ENCODE peak calls at places on chromosomes 5 and 9, in four cellular contexts. One of them, this sample, is unnamed.

GRCh38 chr5:111563041-111563822 is 50.9 kb upstream of the STARD4 start:
- DNase-seq in H1: no peak
- DNase-seq in IMR-90: peak; percentile 90
- DNase-seq in H9: no peak
- DNase-seq in this sample: no peak

GRCh38 chr5:104793452-104794120 is 1231.0 kb upstream of the NUDT12 start:
- DNase-seq in H9: no peak
- DNase-seq in IMR-90: no peak
- DNase-seq in H1: no peak
- DNase-seq in this sample: peak; percentile 61

GRCh38 chr5:84274585-84275468 is 109.9 kb downstream of the EDIL3 start:
- DNase-seq in IMR-90: peak; percentile 28
- DNase-seq in H1: no peak
- DNase-seq in H9: no peak
- DNase-seq in this sample: peak; percentile 48

GRCh38 chr5:34504967-34505366 is 151.2 kb upstream of the RAI14 start:
- DNase-seq in H9: no peak
- DNase-seq in H1: no peak
- DNase-seq in IMR-90: no peak
- DNase-seq in this sample: no peak

GRCh38 chr5:109692852-109693251 is 3.1 kb downstream of the MAN2A1 start:
- DNase-seq in H1: no peak
- DNase-seq in IMR-90: no peak
- DNase-seq in H9: no peak
- DNase-seq in this sample: no peak

GRCh38 chr9:36337865-36338264 is 62.2 kb downstream of the RNF38 start:
- DNase-seq in IMR-90: no peak
- DNase-seq in H9: no peak
- DNase-seq in H1: no peak
- DNase-seq in this sample: no peak

GRCh38 chr9:121085661-121086060 is 10.9 kb downstream of the CNTRL start:
- DNase-seq in H9: no peak
- DNase-seq in IMR-90: peak; percentile 61
- DNase-seq in H1: no peak
- DNase-seq in this sample: no peak

GRCh38 chr5:66963559-66963971 is 233.0 kb downstream of the CD180 start:
- DNase-seq in H9: peak; percentile 73
- DNase-seq in H1: peak; percentile 34
- DNase-seq in IMR-90: peak; percentile 40
- DNase-seq in this sample: peak; percentile 96

GRCh38 chr5:61052870-61053269 is 107.9 kb downstream of the NDUFAF2 start:
- DNase-seq in H1: no peak
- DNase-seq in H9: no peak
- DNase-seq in IMR-90: peak; percentile 91
- DNase-seq in this sample: peak; percentile 74

GRCh38 chr5:83313431-83313830 is 158.1 kb upstream of the VCAN start:
- DNase-seq in H1: no peak
- DNase-seq in IMR-90: peak; percentile 57
- DNase-seq in H9: no peak
- DNase-seq in this sample: no peak

GRCh38 chr5:65191554-65192126 is 290.1 kb downstream of the ADAMTS6 start:
- DNase-seq in H9: no peak
- DNase-seq in H1: no peak
- DNase-seq in IMR-90: no peak
- DNase-seq in this sample: no peak

GRCh38 chr5:61277190-61277589 is 54.9 kb upstream of the ZSWIM6 start:
- DNase-seq in H9: peak; percentile 52
- DNase-seq in IMR-90: peak; percentile 64
- DNase-seq in H1: no peak
- DNase-seq in this sample: peak; percentile 78

GRCh38 chr5:138975098-138975847 is 100.1 kb upstream of the LRRTM2 start:
- DNase-seq in H9: no peak
- DNase-seq in H1: no peak
- DNase-seq in IMR-90: peak; percentile 84
- DNase-seq in this sample: no peak

GRCh38 chr5:124697912-124698690 is 48.3 kb downstream of the ZNF608 start:
- DNase-seq in IMR-90: peak; percentile 32
- DNase-seq in H9: no peak
- DNase-seq in H1: no peak
- DNase-seq in this sample: no peak

GRCh38 chr5:171092194-171092593 is 216.9 kb upstream of the TLX3 start:
- DNase-seq in IMR-90: peak; percentile 68
- DNase-seq in H9: no peak
- DNase-seq in H1: no peak
- DNase-seq in this sample: peak; percentile 10

GRCh38 chr5:93497101-93497500 is 83.9 kb downstream of the NR2F1-AS1 start:
- DNase-seq in H1: no peak
- DNase-seq in H9: no peak
- DNase-seq in IMR-90: peak; percentile 83
- DNase-seq in this sample: no peak

GRCh38 chr5:83443539-83443938 is 28.0 kb upstream of the VCAN start:
- DNase-seq in IMR-90: peak; percentile 58
- DNase-seq in H9: no peak
- DNase-seq in H1: no peak
- DNase-seq in this sample: no peak

GRCh38 chr9:69412741-69413150 is 87.7 kb downstream of the ENTREP1 start:
- DNase-seq in H9: peak; percentile 94
- DNase-seq in H1: peak; percentile 70
- DNase-seq in IMR-90: peak; percentile 52
- DNase-seq in this sample: peak; percentile 93

GRCh38 chr9:98375138-98375726 is 119.8 kb upstream of the TBC1D2 start:
- DNase-seq in H1: no peak
- DNase-seq in IMR-90: peak; percentile 93
- DNase-seq in H9: no peak
- DNase-seq in this sample: peak; percentile 95

GRCh38 chr5:177455036-177455660 is 8.5 kb downstream of the PRR7 start:
- DNase-seq in IMR-90: peak; percentile 57
- DNase-seq in H1: no peak
- DNase-seq in H9: peak; percentile 93
- DNase-seq in this sample: peak; percentile 90

DNA sequence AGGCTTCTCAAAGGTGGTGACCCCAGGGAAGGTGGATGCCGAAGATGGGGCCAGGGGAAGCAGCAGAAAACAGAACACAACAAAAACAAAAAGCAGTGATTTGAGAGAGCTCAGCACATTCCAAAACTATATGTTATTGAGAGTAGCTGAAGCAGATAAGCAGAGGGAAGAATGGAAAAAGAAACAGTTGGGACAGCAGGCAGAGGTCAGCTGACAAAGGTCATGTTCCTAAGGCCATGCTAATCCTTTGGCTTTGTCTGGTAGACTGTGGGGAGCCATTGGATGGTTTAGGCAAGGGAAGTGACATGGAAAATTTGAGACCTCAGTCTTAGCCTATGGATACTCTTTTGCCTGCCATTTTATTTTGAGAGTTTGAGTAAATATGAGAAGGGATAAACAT is 14.5 kb downstream of the DMGDH start:
- DNase-seq in H9: no peak
- DNase-seq in IMR-90: no peak
- DNase-seq in H1: no peak
- DNase-seq in this sample: no peak
- H3K56ac ChIP-seq in H9: no peak overlapping the region
- H3K56ac ChIP-seq in IMR-90: no peak overlapping the region
- H3K56ac ChIP-seq in H1: no peak overlapping the region
- H3K56ac ChIP-seq in this sample: no peak overlapping the region

DNA sequence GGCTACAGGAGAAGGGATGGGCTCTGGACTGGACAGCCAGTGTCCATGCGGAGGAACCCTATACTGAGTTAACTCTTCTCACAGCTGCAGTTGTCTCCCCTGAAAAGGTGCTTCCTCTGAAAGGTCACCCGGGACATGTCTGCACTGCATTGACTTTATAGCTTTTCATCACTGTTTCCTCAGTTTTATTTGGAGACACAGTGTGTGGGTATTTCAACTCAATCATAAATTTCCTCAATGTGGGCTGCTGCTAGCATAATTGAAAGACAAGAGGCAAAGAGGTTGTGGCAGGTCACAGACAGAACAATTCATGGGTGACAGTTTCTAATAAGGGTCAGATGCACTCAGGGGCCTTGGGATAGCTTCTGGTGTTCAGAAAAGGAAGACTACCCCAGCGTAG is 336.8 kb downstream of the KDM4C start:
- DNase-seq in H1: no peak
- DNase-seq in IMR-90: no peak
- DNase-seq in H9: no peak
- DNase-seq in this sample: no peak
- H4K5ac ChIP-seq in H1: no peak overlapping the region
- H4K5ac ChIP-seq in IMR-90: no peak overlapping the region
- H4K5ac ChIP-seq in H9: no peak overlapping the region
- H4K5ac ChIP-seq in this sample: no peak overlapping the region

DNA sequence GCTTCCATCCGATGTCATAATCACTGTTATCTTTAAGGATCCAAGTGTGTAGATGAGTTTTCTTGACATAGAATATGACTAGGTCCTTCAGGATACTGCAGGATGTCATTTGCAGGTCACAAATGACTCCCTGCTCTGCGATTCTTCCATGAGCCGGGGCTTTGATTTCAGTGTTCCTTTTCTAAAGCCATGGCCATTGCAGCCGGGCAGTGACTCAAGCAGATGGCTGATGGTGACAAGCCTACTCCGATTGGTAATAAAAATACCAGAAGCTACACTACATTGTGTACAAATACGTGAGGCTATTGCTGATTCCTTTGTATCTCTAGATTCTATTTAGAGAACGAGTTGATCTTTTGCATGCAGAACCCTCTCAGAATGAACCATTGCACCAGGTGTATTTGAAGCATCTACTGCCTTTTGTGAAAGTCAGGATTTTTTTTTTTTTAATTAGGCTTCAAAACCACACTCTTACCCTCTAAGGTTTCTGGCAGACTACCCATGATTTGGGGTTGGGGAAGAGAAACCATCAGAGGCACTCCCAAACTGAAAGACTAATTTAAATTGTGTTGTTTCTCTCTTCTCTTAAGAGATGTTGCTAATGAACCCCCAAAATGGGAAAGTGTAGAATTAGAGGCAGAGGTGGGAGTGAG is 271.0 kb upstream of the ADRA1B start:
- DNase-seq in H1: no peak
- DNase-seq in H9: no peak
- DNase-seq in IMR-90: no peak
- DNase-seq in this sample: no peak
- H2BK120ac ChIP-seq in H1: no peak overlapping the region
- H2BK120ac ChIP-seq in H9: no peak overlapping the region
- H2BK120ac ChIP-seq in IMR-90: no peak overlapping the region
- H2BK120ac ChIP-seq in this sample: no peak overlapping the region

GRCh38 chr9:112268421-112268820 is 65.0 kb downstream of the PTBP3 start:
- DNase-seq in IMR-90: no peak
- DNase-seq in H9: no peak
- DNase-seq in H1: no peak
- DNase-seq in this sample: no peak
- H3K56ac ChIP-seq in IMR-90: no peak overlapping the region
- H3K56ac ChIP-seq in H9: no peak overlapping the region
- H3K56ac ChIP-seq in H1: no peak overlapping the region
- H3K56ac ChIP-seq in this sample: no peak overlapping the region

GRCh38 chr5:1472964-1473628 is 27.9 kb upstream of the SLC6A3 start:
- DNase-seq in H1: no peak
- DNase-seq in IMR-90: no peak
- DNase-seq in H9: no peak
- DNase-seq in this sample: no peak
- H4K5ac ChIP-seq in H1: no peak overlapping the region
- H4K5ac ChIP-seq in IMR-90: no peak overlapping the region
- H4K5ac ChIP-seq in H9: no peak overlapping the region
- H4K5ac ChIP-seq in this sample: no peak overlapping the region

GRCh38 chr9:113501821-113502220 is 38.3 kb downstream of the RGS3 start:
- DNase-seq in H1: no peak
- DNase-seq in IMR-90: no peak
- DNase-seq in H9: no peak
- DNase-seq in this sample: no peak
- H2BK120ac ChIP-seq in H1: no peak overlapping the region
- H2BK120ac ChIP-seq in IMR-90: no peak overlapping the region
- H2BK120ac ChIP-seq in H9: no peak overlapping the region
- H2BK120ac ChIP-seq in this sample: no peak overlapping the region

DNA sequence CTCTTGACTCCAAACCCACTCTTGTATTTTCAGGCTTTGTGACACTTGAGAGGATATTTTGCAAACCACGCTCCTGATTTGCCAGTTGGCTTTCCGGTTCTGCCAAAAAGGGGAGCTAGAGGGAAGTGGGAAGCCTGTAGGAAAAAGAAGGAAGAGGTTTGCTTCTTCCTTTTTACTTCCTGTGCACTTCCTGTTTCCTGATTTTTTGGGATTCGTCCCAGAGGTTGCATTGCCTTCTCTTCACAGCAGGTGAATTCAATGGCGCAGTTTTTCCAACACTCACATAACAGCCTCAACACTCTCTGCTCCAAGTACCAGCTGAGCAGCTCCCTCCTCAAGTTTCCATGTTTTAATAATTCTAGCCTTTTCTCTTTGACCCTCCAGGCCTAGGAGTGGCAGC is 47.7 kb downstream of the SLC24A2 start:
- DNase-seq in IMR-90: no peak
- DNase-seq in H1: no peak
- DNase-seq in H9: no peak
- DNase-seq in this sample: no peak
- H3K56ac ChIP-seq in IMR-90: no peak overlapping the region
- H3K56ac ChIP-seq in H1: no peak overlapping the region
- H3K56ac ChIP-seq in H9: no peak overlapping the region
- H3K56ac ChIP-seq in this sample: no peak overlapping the region

DNA sequence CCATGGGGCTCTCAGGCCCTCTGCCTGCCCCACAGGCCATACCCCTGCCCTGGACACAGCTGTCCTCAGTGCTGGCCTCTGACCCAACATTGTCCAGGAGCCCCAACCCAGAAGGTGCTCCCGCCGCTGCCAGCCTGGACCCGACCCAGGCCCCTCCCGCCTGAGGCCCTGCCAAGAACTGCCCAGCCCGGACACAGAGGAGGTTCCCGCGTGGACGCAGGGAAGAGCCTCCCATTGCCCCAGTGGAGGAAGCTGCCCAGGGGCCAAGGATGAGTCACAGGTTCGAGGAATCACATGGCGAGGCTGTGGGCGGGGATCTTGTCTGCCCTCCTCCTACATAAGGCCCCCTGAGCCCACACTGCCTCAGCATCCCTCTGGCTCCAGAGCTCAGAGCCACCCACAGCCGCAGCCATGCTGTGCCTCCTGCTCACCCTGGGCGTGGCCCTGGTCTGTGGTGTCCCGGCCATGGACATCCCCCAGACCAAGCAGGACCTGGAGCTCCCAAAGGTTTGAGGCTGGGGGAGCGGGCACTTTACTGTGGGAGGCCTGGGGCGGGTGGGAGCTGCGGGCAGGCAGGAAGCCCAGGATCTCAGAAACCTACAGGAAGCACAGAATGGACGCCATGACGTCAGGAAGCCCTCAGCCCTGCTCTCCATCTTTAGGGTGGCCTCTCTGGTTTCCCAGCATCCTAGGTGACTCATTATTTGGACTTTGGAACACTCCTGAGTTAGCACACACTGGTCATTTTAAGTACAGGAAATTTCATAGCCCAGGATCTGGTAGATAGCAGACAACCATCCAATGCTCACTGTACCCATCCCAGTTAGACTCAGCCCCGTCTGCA is at the start of gene PAEP:
- DNase-seq in H1: no peak
- DNase-seq in H9: no peak
- DNase-seq in IMR-90: no peak
- DNase-seq in this sample: no peak
- H4K5ac ChIP-seq in H1: no peak within 1 kb of the TSS
- H4K5ac ChIP-seq in H9: no peak within 1 kb of the TSS
- H4K5ac ChIP-seq in IMR-90: no peak within 1 kb of the TSS
- H4K5ac ChIP-seq in this sample: no peak within 1 kb of the TSS

This sample was measured in mesendoderm.